ENCODE peak calls at places on chromosomes 3 and 15, in ten cellular contexts. B is MV-4-11; X is NCI-H187; M is lower leg skin; J is tibial artery; U is pancreas; W is Daoy; K is pons; F is T-helper 2 cell treated with Interferon-gamma antibody and Interleukin-4, amounts not matched to agents 5 μg/mL and 100 μg/mL, for 36 hours; N is fibroblast of pulmonary artery. O is an unnamed sample.

GRCh38 chr15:25705430-25706115 is 157.6 kb downstream of the ATP10A start:
- DNase-seq in F (no peak), M (peak; percentile 37), N (no peak), W (peak; percentile 46), X (no peak), U (no peak), B (no peak), J (no peak), K (no peak), O (no peak)

GRCh38 chr3:99578339-99578970 is 59.9 kb upstream of the COL8A1 start:
- DNase-seq in K (no peak), U (no peak), W (no peak), X (no peak), B (no peak), N (peak; percentile 36), F (no peak), M (no peak), J (no peak), O (no peak)

GRCh38 chr3:183315739-183316138 is 62.7 kb downstream of the B3GNT5 start:
- DNase-seq in U (no peak), N (no peak), W (no peak), K (no peak), M (no peak), B (no peak), J (no peak), F (no peak), X (no peak), O (no peak)

GRCh38 chr3:160372780-160373179 is 26.2 kb downstream of the IFT80 start:
- DNase-seq in X (no peak), W (no peak), J (no peak), U (no peak), M (no peak), N (peak; percentile 37), F (no peak), B (peak; percentile 54), K (no peak), O (no peak)

GRCh38 chr15:39404767-39405173 is 176.1 kb upstream of the THBS1 start:
- DNase-seq in X (no peak), K (no peak), W (peak; percentile 92), J (no peak), M (no peak), U (no peak), F (no peak), N (peak; percentile 97), B (peak; percentile 91), O (no peak)

GRCh38 chr3:31420311-31420710 is 112.4 kb upstream of the STT3B start:
- DNase-seq in J (no peak), M (no peak), B (no peak), K (no peak), U (no peak), W (no peak), X (no peak), N (no peak), F (no peak), O (no peak)

GRCh38 chr15:39699531-39700110 is 83.0 kb downstream of the FSIP1 start:
- DNase-seq in K (no peak), N (no peak), X (no peak), J (no peak), W (no peak), F (no peak), M (no peak), B (no peak), U (no peak), O (no peak)

GRCh38 chr15:72958634-72959033 is 93.6 kb upstream of the NEO1 start:
- DNase-seq in F (no peak), X (no peak), B (no peak), K (no peak), W (no peak), J (no peak), N (no peak), U (no peak), M (no peak), O (no peak)

GRCh38 chr3:171508676-171509075 is 48.5 kb upstream of the TNIK start:
- DNase-seq in K (no peak), N (no peak), F (no peak), U (no peak), J (no peak), X (no peak), B (no peak), W (no peak), M (no peak), O (no peak)

GRCh38 chr15:83904107-83904720 is 250.3 kb downstream of the ADAMTSL3 start:
- DNase-seq in B (peak; percentile 1), J (no peak), N (peak; percentile 47), M (no peak), K (peak; percentile 5), X (peak; percentile 4), U (no peak), F (no peak), W (peak; percentile 3), O (peak; percentile 68)

GRCh38 chr15:69384626-69385025 is 29.5 kb upstream of the KIF23 start:
- DNase-seq in N (no peak), B (no peak), M (no peak), F (no peak), W (no peak), X (no peak), K (no peak), J (no peak), U (no peak), O (no peak)

GRCh38 chr3:195908439-195909293 is at the start of gene TNK2:
- DNase-seq in J (no peak), N (no peak), F (peak; percentile 32), X (no peak), K (no peak), B (no peak), U (peak; percentile 85), W (peak; percentile 55), M (peak; percentile 90), O (no peak)

GRCh38 chr3:108125550-108126071 is 34.8 kb upstream of the CD47 start:
- DNase-seq in N (no peak), W (no peak), U (no peak), B (no peak), K (no peak), J (no peak), X (peak; percentile 44), F (peak; percentile 54), M (peak; percentile 80), O (no peak)

GRCh38 chr15:71610991-71611720 is 199.2 kb upstream of the NR2E3 start:
- DNase-seq in J (no peak), W (no peak), B (no peak), F (no peak), X (no peak), K (no peak), U (no peak), M (no peak), N (no peak), O (no peak)

GRCh38 chr3:59212128-59212764 is 162.4 kb upstream of the CFAP20DC start:
- DNase-seq in W (no peak), N (peak; percentile 53), U (no peak), B (peak; percentile 32), K (peak; percentile 84), J (no peak), X (no peak), F (no peak), M (no peak), O (no peak)

GRCh38 chr15:84878504-84878903 is 6.0 kb upstream of the SLC28A1 start:
- DNase-seq in W (peak; percentile 43), X (no peak), N (peak; percentile 66), J (peak; percentile 57), U (no peak), M (peak; percentile 93), K (peak; percentile 66), B (peak; percentile 60), F (peak; percentile 42), O (peak; percentile 68)

GRCh38 chr3:124565013-124565412 is 165.2 kb upstream of the UMPS start:
- DNase-seq in F (peak; percentile 29), B (peak; percentile 22), N (peak; percentile 83), U (no peak), X (peak; percentile 10), J (peak; percentile 62), W (peak; percentile 78), M (peak; percentile 87), K (peak; percentile 83), O (peak; percentile 75)

GRCh38 chr3:57974796-57975388 is 33.3 kb upstream of the FLNB start:
- DNase-seq in X (no peak), K (no peak), W (peak; percentile 89), U (no peak), N (peak; percentile 93), M (no peak), B (peak; percentile 52), F (no peak), J (no peak), O (no peak)

GRCh38 chr3:127174715-127175140 is 18.2 kb upstream of the PRR23E start:
- DNase-seq in J (no peak), N (no peak), W (no peak), B (no peak), X (no peak), K (no peak), M (peak; percentile 65), F (no peak), U (no peak), O (no peak)

GRCh38 chr15:101043011-101043410 is 123.9 kb downstream of the LRRK1 start:
- DNase-seq in M (peak; percentile 48), K (no peak), N (no peak), W (no peak), F (no peak), B (no peak), X (no peak), U (no peak), J (no peak), O (no peak)

GRCh38 chr3:120263792-120264191 is 21.2 kb downstream of the GPR156 start:
- DNase-seq in N (no peak), F (no peak), U (no peak), K (no peak), W (no peak), B (no peak), M (no peak), J (no peak), X (no peak), O (no peak)

GRCh38 chr3:126706631-126707030 is 2.6 kb downstream of the CHCHD6 start:
- DNase-seq in X (no peak), W (no peak), K (no peak), N (no peak), U (no peak), M (no peak), F (no peak), B (no peak), J (no peak), O (no peak)

GRCh38 chr3:16818945-16819344 is 65.8 kb upstream of the PLCL2 start:
- DNase-seq in U (no peak), N (no peak), M (no peak), W (no peak), K (no peak), J (no peak), F (no peak), B (no peak), X (no peak), O (no peak)

GRCh38 chr3:59782664-59783063 is 732.8 kb upstream of the CFAP20DC start:
- DNase-seq in J (no peak), W (no peak), X (no peak), B (no peak), N (no peak), M (no peak), K (no peak), F (no peak), U (no peak), O (no peak)

GRCh38 chr3:177385831-177386301 is 188.6 kb upstream of the TBL1XR1 start:
- DNase-seq in M (no peak), K (no peak), W (no peak), N (peak; percentile 33), B (no peak), J (no peak), U (no peak), X (no peak), F (no peak), O (no peak)

GRCh38 chr15:62307551-62307950 is 142.5 kb upstream of the C2CD4B start:
- DNase-seq in M (no peak), F (no peak), U (no peak), J (no peak), X (no peak), N (peak; percentile 32), K (no peak), W (peak; percentile 42), B (no peak), O (no peak)

O was measured in uterus.